ENCODE peak calls at places on chromosome 20, in eight cellular contexts. M is PC-9, W is thyroid gland, H is right lobe of liver, B is spleen, J is prostate gland, T is AG04449, F is WTC11. V is an unnamed sample.

GRCh38 chr20:46827718-46828458 is 66.8 kb upstream of the EYA2 start:
- DNase-seq in M (no peak), W (no peak), H (no peak), B (no peak), J (no peak), T (no peak), F (no peak), V (no peak)

GRCh38 chr20:49276201-49276894 is 1.5 kb downstream of the ZNFX1 start:
- DNase-seq in M (peak; percentile 90), W (no peak), H (no peak), B (no peak), J (no peak), T (no peak), F (no peak), V (no peak)

GRCh38 chr20:6750438-6750837 is 17.0 kb upstream of the BMP2 start:
- DNase-seq in M (no peak), W (no peak), H (no peak), B (no peak), J (no peak), T (no peak), F (no peak), V (no peak)

GRCh38 chr20:24955045-24955444 is 6.0 kb downstream of the CST7 start:
- DNase-seq in M (no peak), W (no peak), H (no peak), B (peak; percentile 50), J (no peak), T (no peak), F (no peak), V (no peak)

GRCh38 chr20:42204261-42204660 is 586.1 kb upstream of the CHD6 start:
- DNase-seq in M (no peak), W (peak; percentile 1), H (no peak), B (no peak), J (peak; percentile 7), T (no peak), F (peak; percentile 15), V (no peak)

GRCh38 chr20:59735486-59735885 is 131.1 kb downstream of the PHACTR3 start:
- DNase-seq in M (no peak), W (no peak), H (no peak), B (no peak), J (no peak), T (no peak), F (no peak), V (no peak)

GRCh38 chr20:40218296-40218955 is 470.6 kb downstream of the MAFB start:
- DNase-seq in M (no peak), W (no peak), H (no peak), B (no peak), J (no peak), T (no peak), F (no peak), V (no peak)

GRCh38 chr20:51327251-51327841 is 215.2 kb downstream of the NFATC2 start:
- DNase-seq in M (no peak), W (no peak), H (no peak), B (peak; percentile 63), J (no peak), T (peak; percentile 92), F (no peak), V (no peak)

GRCh38 chr20:4848041-4848440 is 126.3 kb downstream of the PRND start:
- DNase-seq in M (no peak), W (no peak), H (peak; percentile 32), B (peak; percentile 37), J (no peak), T (no peak), F (no peak), V (no peak)

GRCh38 chr20:50713677-50714101 is 17.7 kb upstream of the PARD6B start:
- DNase-seq in M (no peak), W (no peak), H (no peak), B (no peak), J (no peak), T (no peak), F (peak; percentile 35), V (no peak)

GRCh38 chr20:1326031-1326930 is 2.7 kb downstream of the SDCBP2 start:
- DNase-seq in M (no peak), W (no peak), H (no peak), B (peak; percentile 72), J (no peak), T (no peak), F (no peak), V (no peak)

GRCh38 chr20:46641424-46641823 is 9.8 kb downstream of the SLC13A3 start:
- DNase-seq in M (no peak), W (no peak), H (no peak), B (no peak), J (no peak), T (no peak), F (no peak), V (no peak)

GRCh38 chr20:50655325-50655880 is 35.9 kb downstream of the RIPOR3 start:
- DNase-seq in M (no peak), W (peak; percentile 27), H (peak; percentile 87), B (no peak), J (no peak), T (peak; percentile 63), F (no peak), V (no peak)

GRCh38 chr20:3111507-3111906 is 27.0 kb upstream of the AVP start:
- DNase-seq in M (no peak), W (no peak), H (no peak), B (no peak), J (no peak), T (no peak), F (no peak), V (no peak)

GRCh38 chr20:51014797-51015722 is 7.8 kb downstream of the KCNG1 start:
- DNase-seq in M (no peak), W (peak; percentile 12), H (no peak), B (peak; percentile 59), J (peak; percentile 38), T (no peak), F (peak; percentile 89), V (peak; percentile 83)

GRCh38 chr20:3796477-3797225 is 541 bp downstream of the CDC25B start:
- DNase-seq in M (no peak), W (no peak), H (peak; percentile 48), B (peak; percentile 85), J (no peak), T (no peak), F (no peak), V (no peak)

GRCh38 chr20:34994509-34995131 is 39.0 kb downstream of the MYH7B start:
- DNase-seq in M (no peak), W (no peak), H (peak; percentile 78), B (no peak), J (no peak), T (no peak), F (no peak), V (no peak)

GRCh38 chr20:31595654-31596411 is 9.3 kb upstream of the ID1 start:
- DNase-seq in M (peak; percentile 87), W (peak; percentile 96), H (peak; percentile 74), B (peak; percentile 78), J (no peak), T (no peak), F (peak; percentile 75), V (peak; percentile 68)
- TF ChIP-seq CTCF in M (no peak), W (no peak), H (no peak), B (no peak), J (no peak), T (no peak), F (no peak), V (no peak)

DNA sequence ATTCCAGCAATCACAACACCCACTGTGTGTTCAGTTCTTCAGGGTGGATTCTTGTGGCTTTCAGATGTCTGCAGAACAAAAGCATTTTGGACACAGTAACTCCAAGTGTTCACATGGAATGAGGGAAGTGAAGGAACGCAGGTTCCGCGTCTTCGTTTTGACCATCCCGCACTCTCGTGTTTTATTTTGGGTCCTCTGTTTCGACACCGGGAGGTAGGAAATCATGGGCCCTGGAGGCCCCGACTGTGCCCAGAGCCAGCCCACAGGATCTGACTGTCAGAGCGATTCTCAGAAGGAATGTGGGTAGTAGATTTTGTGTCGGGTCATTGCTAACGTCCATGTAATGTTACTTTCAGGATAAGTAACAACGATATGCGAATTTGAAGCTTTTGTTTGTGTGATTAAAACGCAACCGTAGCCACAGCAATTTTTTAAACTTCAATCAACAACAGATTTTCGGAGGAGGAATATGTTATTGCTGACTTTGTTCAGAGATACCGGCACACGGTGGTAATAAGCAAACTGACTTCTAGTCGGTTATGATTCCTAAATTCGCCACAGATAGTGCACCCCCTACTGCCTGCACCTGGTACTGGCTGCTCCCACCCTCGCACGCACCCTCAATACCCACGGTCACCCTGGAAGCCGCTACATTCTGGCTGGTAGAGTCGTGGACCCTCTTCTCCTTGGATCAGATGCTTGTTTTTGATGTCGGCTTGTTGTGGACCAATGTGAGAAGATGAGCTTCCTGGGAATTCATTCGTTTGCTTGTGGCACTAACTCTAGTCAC is 10.5 kb downstream of the NPEPL1 start:
- DNase-seq in M (no peak), W (no peak), H (peak; percentile 24), B (peak; percentile 27), J (no peak), T (no peak), F (peak; percentile 13), V (no peak)
- TF ChIP-seq CTCF in M (peak; percentile 34), W (no peak), H (no peak), B (no peak), J (no peak), T (no peak), F (peak; percentile 16), V (no peak)

GRCh38 chr20:58472273-58473018 is 42.8 kb downstream of the APCDD1L start:
- DNase-seq in M (no peak), W (no peak), H (no peak), B (no peak), J (no peak), T (no peak), F (no peak), V (no peak)

GRCh38 chr20:58475466-58475865 is 39.7 kb downstream of the APCDD1L start:
- DNase-seq in M (no peak), W (no peak), H (no peak), B (no peak), J (no peak), T (no peak), F (no peak), V (no peak)

GRCh38 chr20:58471835-58472164 is 43.4 kb downstream of the APCDD1L start:
- DNase-seq in M (no peak), W (no peak), H (no peak), B (no peak), J (no peak), T (no peak), F (no peak), V (no peak)

GRCh38 chr20:58471161-58471834 is 43.9 kb downstream of the APCDD1L start:
- DNase-seq in M (no peak), W (no peak), H (no peak), B (no peak), J (no peak), T (no peak), F (no peak), V (no peak)

GRCh38 chr20:58473818-58474425 is 41.3 kb downstream of the APCDD1L start:
- DNase-seq in M (no peak), W (no peak), H (no peak), B (no peak), J (no peak), T (no peak), F (no peak), V (no peak)
- TF ChIP-seq CTCF in M (no peak), W (no peak), H (no peak), B (no peak), J (no peak), T (no peak), F (no peak), V (no peak)

DNA sequence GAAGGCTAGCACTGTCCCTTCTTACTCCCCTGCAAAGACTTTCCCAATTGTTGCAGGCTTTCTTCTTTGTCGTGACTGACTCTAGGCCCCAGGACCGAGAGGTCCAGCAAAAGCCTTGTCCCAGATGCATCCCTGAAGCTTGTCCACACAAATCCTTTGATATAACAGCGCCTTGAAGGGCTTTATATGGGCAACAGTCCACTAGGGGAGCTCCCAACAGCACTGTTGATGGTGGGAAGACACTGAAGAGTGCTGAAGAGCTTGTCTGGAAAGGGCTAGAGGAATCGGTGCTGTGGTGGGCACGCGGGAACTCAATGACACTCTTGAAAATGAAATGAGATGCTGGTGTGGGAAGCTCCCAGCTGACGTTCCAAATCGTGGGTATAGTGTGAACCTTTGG is 316.1 kb upstream of the CDH4 start:
- DNase-seq in M (no peak), W (no peak), H (no peak), B (no peak), J (no peak), T (no peak), F (no peak), V (no peak)
- TF ChIP-seq CTCF in M (no peak), W (no peak), H (no peak), B (no peak), J (no peak), T (no peak), F (no peak), V (no peak)

V was measured in neural crest cell.